ENCODE peak calls at places on chromosomes 4 and X, in nine cellular contexts. E is PC-3; W is stimulated activated CD4-positive, alpha-beta T cell treated with anti-CD3 and anti-CD28 coated beads, TNF-alpha, amount 100 ng/mL, for 1 hour; J is NCI-H1417 treated with DMSO at 0.1 percent for 48 hours; F is NCI-H774; Y is activated CD4-positive, alpha-beta T cell treated with anti-CD3 and anti-CD28 coated beads, Interleukin-2, amount 10 ng/mL, durations not matched to agents 7 days and 5 days; U is A549; Q is upper lobe of right lung; C is HFFc6. L is an unnamed sample.

GRCh38 chr4:5638316-5638715 is 70.0 kb downstream of the EVC2 start:
- DNase-seq in Y (no peak), U (peak), J (no peak), W (no peak), E (peak), F (no peak), C (peak), Q (no peak), L (no peak)

GRCh38 chr4:95742872-95743271 is 97.0 kb upstream of the PDHA2 start:
- DNase-seq in U (no peak), Q (no peak), F (no peak), Y (no peak), W (no peak), J (no peak), C (no peak), E (no peak), L (no peak)

GRCh38 chrX:31021537-31021936 is 50.3 kb downstream of the FTHL17 start:
- DNase-seq in J (peak), F (no peak), E (no peak), W (no peak), C (no peak), U (no peak), Q (no peak), Y (no peak), L (no peak)

GRCh38 chr4:80219301-80220025 is 22.2 kb downstream of the PRDM8 start:
- DNase-seq in Y (no peak), Q (no peak), F (no peak), W (no peak), U (no peak), J (no peak), E (peak), C (no peak), L (no peak)

GRCh38 chr4:118113220-118113619 is 78.9 kb downstream of the NDST3 start:
- DNase-seq in F (no peak), J (no peak), C (no peak), Q (no peak), E (no peak), Y (no peak), W (no peak), U (no peak), L (no peak)

GRCh38 chr4:108035691-108036090 is 46.0 kb downstream of the HADH start:
- DNase-seq in C (no peak), Q (no peak), F (no peak), U (no peak), E (no peak), W (no peak), Y (no peak), J (no peak), L (no peak)

GRCh38 chr4:55020131-55020530 is 105.3 kb downstream of the KDR start:
- DNase-seq in W (no peak), F (no peak), Y (no peak), J (no peak), E (no peak), Q (no peak), C (no peak), U (no peak), L (no peak)

GRCh38 chr4:145618210-145618911 is 824 bp upstream of the MMAA start:
- DNase-seq in E (no peak), F (no peak), J (no peak), Y (no peak), Q (no peak), C (peak), W (no peak), U (peak), L (no peak)

GRCh38 chr4:98673978-98674377 is 15.6 kb upstream of the TSPAN5 start:
- DNase-seq in C (peak), E (no peak), U (no peak), W (no peak), Y (no peak), F (no peak), J (no peak), Q (no peak), L (no peak)

GRCh38 chr4:133997440-133997839 is 204.1 kb downstream of the PABPC4L start:
- DNase-seq in U (no peak), W (no peak), C (peak), F (no peak), J (no peak), Q (no peak), E (peak), Y (no peak), L (no peak)

L was measured in chondrocyte.